ENCODE peak calls at places on chromosome 3, in five cellular contexts. Q is AG04449, E is ascending aorta, T is B cell, R is GM13976. D is an unnamed sample.

GRCh38 chr3:25586167-25586505 is 78.6 kb downstream of the TOP2B start:
- DNase-seq in R (no peak), E (no peak), Q (no peak), T (no peak), D (no peak)

GRCh38 chr3:193883551-193883950 is 252.4 kb upstream of the HES1 start:
- DNase-seq in Q (no peak), R (no peak), T (no peak), E (no peak), D (no peak)

GRCh38 chr3:120559228-120560061 is 36.7 kb upstream of the NDUFB4 start:
- DNase-seq in T (no peak), R (no peak), E (peak), Q (no peak), D (no peak)

GRCh38 chr3:16377196-16377595 is 112.2 kb downstream of the OXNAD1 start:
- DNase-seq in R (no peak), Q (no peak), E (no peak), T (no peak), D (no peak)

GRCh38 chr3:112681822-112682325 is 40.9 kb upstream of the CCDC80 start:
- DNase-seq in T (no peak), R (no peak), Q (peak), E (no peak), D (no peak)

GRCh38 chr3:111928613-111929012 is 50.2 kb upstream of the ABHD10 start:
- DNase-seq in Q (no peak), E (no peak), R (no peak), T (no peak), D (no peak)

GRCh38 chr3:83928903-83929302 is 1029.9 kb upstream of the CADM2 start:
- DNase-seq in R (no peak), E (no peak), Q (no peak), T (no peak), D (no peak)

GRCh38 chr3:143263844-143264243 is 144.3 kb downstream of the CHST2 start:
- DNase-seq in E (no peak), T (no peak), Q (no peak), R (no peak), D (no peak)

GRCh38 chr3:15800327-15800726 is 2.5 kb upstream of the ANKRD28 start:
- DNase-seq in Q (no peak), R (no peak), E (no peak), T (no peak), D (no peak)

GRCh38 chr3:138786788-138787276 is 47.9 kb downstream of the PIK3CB start:
- DNase-seq in E (no peak), T (no peak), R (peak), Q (peak), D (no peak)

GRCh38 chr3:48344867-48345507 is 11.5 kb upstream of the SPINK8 start:
- DNase-seq in Q (no peak), T (no peak), E (no peak), R (no peak), D (no peak)

GRCh38 chr3:12179441-12179840 is 20.7 kb upstream of the TIMP4 start:
- DNase-seq in E (no peak), T (no peak), R (no peak), Q (no peak), D (no peak)

GRCh38 chr3:174243194-174243593 is 615.9 kb upstream of the NAALADL2 start:
- DNase-seq in Q (no peak), T (no peak), E (no peak), R (no peak), D (no peak)

GRCh38 chr3:11835028-11835639 is 11.6 kb downstream of the TAMM41 start:
- DNase-seq in R (peak), Q (no peak), T (no peak), E (no peak), D (no peak)

GRCh38 chr3:195794708-195795107 is 17.0 kb downstream of the MUC4 start:
- DNase-seq in E (no peak), T (no peak), R (no peak), Q (no peak), D (no peak)

GRCh38 chr3:158685151-158685550 is 12.7 kb upstream of the LXN start:
- DNase-seq in T (no peak), Q (no peak), E (no peak), R (no peak), D (no peak)

GRCh38 chr3:188734395-188734794 is 437.4 kb upstream of the TPRG1 start:
- DNase-seq in R (no peak), Q (no peak), E (no peak), T (no peak), D (no peak)

GRCh38 chr3:72872183-72872582 is 15.7 kb upstream of the GXYLT2 start:
- DNase-seq in E (no peak), R (no peak), Q (peak), T (no peak), D (no peak)

GRCh38 chr3:21024563-21024962 is 726.4 kb downstream of the ZNF385D start:
- DNase-seq in E (no peak), R (no peak), T (no peak), Q (no peak), D (no peak)

GRCh38 chr3:58492385-58492970 is 582 bp downstream of the KCTD6 start:
- DNase-seq in T (no peak), Q (no peak), R (peak), E (no peak), D (no peak)

GRCh38 chr3:112635674-112636073 is 5.3 kb downstream of the CCDC80 start:
- DNase-seq in Q (peak), T (no peak), R (no peak), E (peak), D (no peak)

GRCh38 chr3:22568285-22568684 is 634.8 kb upstream of the UBE2E2 start:
- DNase-seq in R (no peak), E (no peak), Q (no peak), T (no peak), D (no peak)

GRCh38 chr3:62562017-62562416 is 188.7 kb upstream of the FEZF2 start:
- DNase-seq in R (no peak), Q (peak), T (no peak), E (no peak), D (no peak)

GRCh38 chr3:9129366-9129765 is 120.1 kb downstream of the SRGAP3 start:
- DNase-seq in T (no peak), R (no peak), E (no peak), Q (no peak), D (no peak)

DNA sequence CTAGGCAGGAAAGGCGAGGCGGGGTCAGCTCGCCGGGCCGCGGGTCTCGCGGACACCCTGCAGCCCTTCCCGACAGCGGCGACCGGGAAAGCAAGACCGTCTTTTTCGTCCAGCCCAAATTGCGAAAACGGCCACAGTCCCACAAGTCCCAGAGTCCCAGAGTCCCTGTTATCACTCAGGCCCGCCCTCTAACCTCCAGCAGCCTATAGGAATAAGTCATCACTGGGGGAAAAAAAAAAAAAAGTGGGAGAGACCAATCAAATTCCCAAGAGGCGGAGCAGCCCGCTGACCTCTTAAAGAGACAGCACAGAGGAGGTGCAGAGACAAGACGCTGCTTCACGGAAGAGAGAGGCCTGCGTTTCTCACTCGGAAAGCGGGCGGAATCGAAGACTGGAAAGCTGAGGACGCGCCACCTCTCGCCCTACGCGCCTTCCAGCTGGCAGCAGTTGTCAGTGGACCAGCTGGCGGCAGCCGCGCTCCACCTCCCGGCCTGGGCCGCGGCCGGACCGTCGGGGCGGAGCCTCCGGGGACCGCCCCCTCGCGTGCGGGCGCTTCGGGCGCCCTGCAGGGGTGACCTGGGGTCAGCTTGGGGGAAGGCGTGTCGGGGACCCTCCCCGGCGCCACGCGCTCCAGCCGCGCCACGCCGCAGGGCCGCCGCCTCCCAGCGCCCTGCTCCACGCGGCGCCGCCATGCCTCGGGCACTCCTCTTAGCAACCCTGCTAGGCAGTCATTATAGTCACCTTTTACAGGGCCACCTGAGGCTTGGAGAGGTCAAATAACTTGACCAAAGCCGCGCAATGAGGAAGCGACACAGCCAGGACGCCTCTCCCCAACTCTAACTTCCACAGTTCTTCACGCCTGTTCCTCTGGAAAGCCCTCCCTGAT is at the start of gene TPRA1:
- DNase-seq in T (peak), E (peak), R (peak), Q (peak), D (peak)
- TF ChIP-seq CTCF in T (no peak), E (no peak), R (peak), Q (no peak), D (no peak)

GRCh38 chr3:468172-468571 is 271.6 kb downstream of the CHL1 start:
- DNase-seq in E (no peak), T (no peak), R (no peak), Q (no peak), D (no peak)
- TF ChIP-seq CTCF in E (peak), T (peak), R (peak), Q (no peak), D (no peak)

DNA sequence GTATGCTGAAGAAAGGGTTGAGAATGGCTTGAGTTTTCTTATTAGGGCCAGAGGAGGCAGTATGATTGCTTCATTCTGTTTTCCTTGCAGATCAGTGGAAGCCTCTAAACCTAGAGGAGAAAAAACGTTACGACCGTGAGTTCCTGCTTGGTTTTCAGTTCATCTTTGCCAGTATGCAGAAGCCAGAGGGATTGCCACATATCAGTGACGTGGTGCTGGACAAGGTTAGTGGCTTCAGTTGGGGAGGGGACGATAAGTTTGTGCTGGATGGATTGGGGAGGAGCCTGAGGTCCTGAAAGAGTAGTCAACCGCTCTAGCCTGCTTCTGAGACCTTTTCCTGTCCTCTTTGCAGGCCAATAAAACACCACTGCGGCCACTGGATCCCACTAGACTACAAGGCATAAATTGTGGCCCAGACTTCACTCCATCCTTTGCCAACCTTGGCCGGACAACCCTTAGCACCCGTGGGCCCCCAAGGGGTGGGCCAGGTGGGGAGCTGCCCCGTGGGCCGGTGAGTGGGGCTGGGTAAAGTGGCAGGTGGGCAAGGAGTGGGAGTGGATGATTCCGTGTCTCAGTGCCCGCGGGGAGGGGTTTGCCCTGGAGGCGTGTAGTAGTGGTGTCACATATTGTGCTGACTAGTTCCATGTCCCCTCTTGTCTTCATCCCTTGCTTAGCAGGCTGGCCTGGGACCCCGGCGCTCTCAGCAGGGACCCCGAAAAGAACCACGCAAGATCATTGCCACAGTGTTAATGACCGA is 8.5 kb downstream of the EIF4G1 start:
- DNase-seq in R (peak), Q (no peak), T (no peak), E (peak), D (no peak)
- TF ChIP-seq CTCF in R (no peak), Q (no peak), T (no peak), E (no peak), D (no peak)

GRCh38 chr3:133717424-133717823 is 28.8 kb upstream of the TF start:
- DNase-seq in Q (no peak), R (no peak), T (no peak), E (no peak), D (no peak)

GRCh38 chr3:133711013-133711412 is 35.2 kb upstream of the TF start:
- DNase-seq in E (no peak), Q (no peak), R (no peak), T (no peak), D (no peak)

GRCh38 chr3:133706033-133706432 is 40.2 kb upstream of the TF start:
- DNase-seq in R (no peak), E (no peak), Q (no peak), T (no peak), D (no peak)

GRCh38 chr3:133709139-133709538 is 37.1 kb upstream of the TF start:
- DNase-seq in R (no peak), Q (no peak), E (no peak), T (no peak), D (no peak)

GRCh38 chr3:133712017-133712416 is 34.2 kb upstream of the TF start:
- DNase-seq in R (no peak), T (no peak), Q (no peak), E (no peak), D (no peak)
- TF ChIP-seq CTCF in R (no peak), T (no peak), Q (no peak), E (no peak), D (no peak)

D was measured in omental fat pad.